ENCODE peak calls at places on chromosomes 5 and 9, in nine cellular contexts. One of them, this sample, is unnamed.

GRCh38 chr5:961711-962240 is 46.8 kb upstream of the NKD2 start:
- DNase-seq in tibial artery: no peak
- DNase-seq in AG04450: no peak
- DNase-seq in IMR-90: no peak
- DNase-seq in A549: no peak
- DNase-seq in GM23338: no peak
- DNase-seq in heart left ventricle: no peak
- DNase-seq in left ventricle myocardium inferior: no peak
- DNase-seq in pancreas: no peak
- DNase-seq in this sample: no peak

GRCh38 chr5:37005946-37006540 is 129.5 kb downstream of the NIPBL start:
- DNase-seq in heart left ventricle: no peak
- DNase-seq in tibial artery: no peak
- DNase-seq in pancreas: no peak
- DNase-seq in IMR-90: peak
- DNase-seq in GM23338: peak
- DNase-seq in left ventricle myocardium inferior: no peak
- DNase-seq in AG04450: no peak
- DNase-seq in A549: peak
- DNase-seq in this sample: no peak

GRCh38 chr9:109335121-109335520 is 14.3 kb upstream of the EPB41L4B start:
- DNase-seq in A549: no peak
- DNase-seq in pancreas: no peak
- DNase-seq in GM23338: no peak
- DNase-seq in tibial artery: no peak
- DNase-seq in left ventricle myocardium inferior: no peak
- DNase-seq in heart left ventricle: no peak
- DNase-seq in IMR-90: no peak
- DNase-seq in AG04450: no peak
- DNase-seq in this sample: no peak

GRCh38 chr5:93281980-93282772 is 298.8 kb downstream of the NR2F1-AS1 start:
- DNase-seq in pancreas: no peak
- DNase-seq in left ventricle myocardium inferior: peak
- DNase-seq in AG04450: no peak
- DNase-seq in heart left ventricle: no peak
- DNase-seq in GM23338: no peak
- DNase-seq in IMR-90: no peak
- DNase-seq in A549: no peak
- DNase-seq in tibial artery: no peak
- DNase-seq in this sample: no peak

GRCh38 chr9:734831-735511 is 106.5 kb upstream of the DMRT1 start:
- DNase-seq in A549: no peak
- DNase-seq in tibial artery: peak
- DNase-seq in IMR-90: peak
- DNase-seq in left ventricle myocardium inferior: no peak
- DNase-seq in GM23338: no peak
- DNase-seq in pancreas: no peak
- DNase-seq in heart left ventricle: no peak
- DNase-seq in AG04450: peak
- DNase-seq in this sample: peak

GRCh38 chr9:98998441-98999151 is 54.9 kb downstream of the COL15A1 start:
- DNase-seq in left ventricle myocardium inferior: peak
- DNase-seq in A549: peak
- DNase-seq in AG04450: no peak
- DNase-seq in GM23338: peak
- DNase-seq in heart left ventricle: peak
- DNase-seq in tibial artery: peak
- DNase-seq in pancreas: peak
- DNase-seq in IMR-90: peak
- DNase-seq in this sample: peak

GRCh38 chr5:149315753-149316152 is 29.5 kb upstream of the GRPEL2 start:
- DNase-seq in heart left ventricle: no peak
- DNase-seq in pancreas: no peak
- DNase-seq in left ventricle myocardium inferior: no peak
- DNase-seq in AG04450: no peak
- DNase-seq in A549: no peak
- DNase-seq in tibial artery: no peak
- DNase-seq in GM23338: no peak
- DNase-seq in IMR-90: no peak
- DNase-seq in this sample: no peak

GRCh38 chr5:11377896-11378295 is 526.4 kb downstream of the CTNND2 start:
- DNase-seq in GM23338: no peak
- DNase-seq in tibial artery: no peak
- DNase-seq in AG04450: no peak
- DNase-seq in IMR-90: no peak
- DNase-seq in pancreas: no peak
- DNase-seq in A549: no peak
- DNase-seq in heart left ventricle: no peak
- DNase-seq in left ventricle myocardium inferior: no peak
- DNase-seq in this sample: no peak

GRCh38 chr5:54895816-54896341 is 89.5 kb downstream of the ESM1 start:
- DNase-seq in left ventricle myocardium inferior: no peak
- DNase-seq in AG04450: no peak
- DNase-seq in pancreas: peak
- DNase-seq in tibial artery: no peak
- DNase-seq in heart left ventricle: no peak
- DNase-seq in GM23338: peak
- DNase-seq in IMR-90: peak
- DNase-seq in A549: peak
- DNase-seq in this sample: no peak

DNA sequence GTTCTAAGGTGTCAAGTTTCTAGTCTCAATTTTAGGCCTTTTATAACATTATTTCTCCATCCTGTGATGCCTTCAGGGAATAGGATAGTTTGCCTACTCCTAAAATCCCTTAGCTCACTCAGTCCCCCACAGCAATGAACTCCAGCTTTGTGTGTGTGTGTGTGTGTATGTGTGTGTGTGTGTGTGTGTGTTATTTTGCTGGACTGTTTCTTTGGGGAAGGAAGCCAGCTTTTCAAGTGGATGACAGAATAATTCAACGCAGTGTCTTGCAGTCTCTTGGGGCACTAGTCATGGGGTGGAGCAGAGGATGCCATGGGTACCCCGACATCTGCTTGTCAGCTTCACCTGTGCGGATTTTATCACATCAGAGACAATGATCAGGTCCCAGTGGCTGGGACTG is 262.8 kb upstream of the DAPK1 start:
- DNase-seq in IMR-90: no peak
- DNase-seq in A549: no peak
- DNase-seq in heart left ventricle: no peak
- DNase-seq in tibial artery: no peak
- DNase-seq in GM23338: no peak
- DNase-seq in AG04450: no peak
- DNase-seq in left ventricle myocardium inferior: no peak
- DNase-seq in pancreas: no peak
- DNase-seq in this sample: no peak
- H3K27ac ChIP-seq in IMR-90: no peak
- H3K27ac ChIP-seq in A549: no peak
- H3K27ac ChIP-seq in heart left ventricle: no peak
- H3K27ac ChIP-seq in tibial artery: no peak
- H3K27ac ChIP-seq in GM23338: no peak
- H3K27ac ChIP-seq in AG04450: no peak
- H3K27ac ChIP-seq in left ventricle myocardium inferior: no peak
- H3K27ac ChIP-seq in pancreas: no peak
- H3K27ac ChIP-seq in this sample: no peak

GRCh38 chr5:57805170-57805569 is 322.6 kb upstream of the ACTBL2 start:
- DNase-seq in IMR-90: no peak
- DNase-seq in AG04450: no peak
- DNase-seq in tibial artery: no peak
- DNase-seq in heart left ventricle: no peak
- DNase-seq in GM23338: no peak
- DNase-seq in A549: no peak
- DNase-seq in pancreas: no peak
- DNase-seq in left ventricle myocardium inferior: no peak
- DNase-seq in this sample: no peak

GRCh38 chr5:57802131-57802530 is 319.5 kb upstream of the ACTBL2 start:
- DNase-seq in left ventricle myocardium inferior: no peak
- DNase-seq in AG04450: no peak
- DNase-seq in A549: no peak
- DNase-seq in tibial artery: no peak
- DNase-seq in pancreas: no peak
- DNase-seq in IMR-90: no peak
- DNase-seq in GM23338: no peak
- DNase-seq in heart left ventricle: no peak
- DNase-seq in this sample: no peak

GRCh38 chr5:57804007-57804444 is 321.4 kb upstream of the ACTBL2 start:
- DNase-seq in left ventricle myocardium inferior: no peak
- DNase-seq in IMR-90: peak
- DNase-seq in GM23338: no peak
- DNase-seq in A549: no peak
- DNase-seq in AG04450: peak
- DNase-seq in pancreas: no peak
- DNase-seq in tibial artery: no peak
- DNase-seq in heart left ventricle: no peak
- DNase-seq in this sample: no peak

GRCh38 chr5:57804500-57804899 is 321.9 kb upstream of the ACTBL2 start:
- DNase-seq in GM23338: no peak
- DNase-seq in left ventricle myocardium inferior: no peak
- DNase-seq in A549: no peak
- DNase-seq in IMR-90: no peak
- DNase-seq in AG04450: no peak
- DNase-seq in tibial artery: no peak
- DNase-seq in heart left ventricle: no peak
- DNase-seq in pancreas: no peak
- DNase-seq in this sample: no peak

DNA sequence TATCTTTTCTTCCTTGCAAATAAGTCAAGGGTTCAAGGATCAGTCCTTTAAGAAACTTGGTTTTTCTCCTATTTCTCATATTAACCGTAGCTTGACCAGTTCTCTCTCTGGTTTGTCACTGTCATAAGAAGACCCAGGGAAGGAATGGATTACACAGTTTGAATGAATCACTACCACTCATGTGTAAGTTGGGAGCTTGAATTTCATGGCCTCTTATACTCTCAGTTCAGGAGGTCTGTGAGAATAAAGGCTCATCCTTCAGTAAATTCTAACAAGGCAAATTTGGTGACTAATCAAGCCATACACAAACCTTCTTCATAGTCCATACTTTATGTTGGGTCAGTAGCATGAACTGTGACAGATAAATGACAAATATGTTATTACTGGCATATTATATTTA is 323.1 kb upstream of the ACTBL2 start:
- DNase-seq in A549: no peak
- DNase-seq in heart left ventricle: no peak
- DNase-seq in left ventricle myocardium inferior: no peak
- DNase-seq in GM23338: no peak
- DNase-seq in IMR-90: peak
- DNase-seq in AG04450: no peak
- DNase-seq in tibial artery: no peak
- DNase-seq in pancreas: no peak
- DNase-seq in this sample: no peak
- H3K27ac ChIP-seq in A549: no peak
- H3K27ac ChIP-seq in heart left ventricle: no peak
- H3K27ac ChIP-seq in left ventricle myocardium inferior: no peak
- H3K27ac ChIP-seq in GM23338: no peak
- H3K27ac ChIP-seq in IMR-90: no peak
- H3K27ac ChIP-seq in AG04450: no peak
- H3K27ac ChIP-seq in tibial artery: no peak
- H3K27ac ChIP-seq in pancreas: no peak
- H3K27ac ChIP-seq in this sample: no peak

GRCh38 chr5:38445374-38446028 is 110.9 kb downstream of the LIFR start:
- DNase-seq in heart left ventricle: no peak
- DNase-seq in tibial artery: no peak
- DNase-seq in AG04450: no peak
- DNase-seq in A549: no peak
- DNase-seq in IMR-90: no peak
- DNase-seq in pancreas: no peak
- DNase-seq in GM23338: no peak
- DNase-seq in left ventricle myocardium inferior: peak
- DNase-seq in this sample: peak

GRCh38 chr5:38443390-38443789 is 113.1 kb downstream of the LIFR start:
- DNase-seq in GM23338: no peak
- DNase-seq in AG04450: no peak
- DNase-seq in heart left ventricle: no peak
- DNase-seq in A549: no peak
- DNase-seq in tibial artery: no peak
- DNase-seq in pancreas: no peak
- DNase-seq in left ventricle myocardium inferior: no peak
- DNase-seq in IMR-90: no peak
- DNase-seq in this sample: no peak

GRCh38 chr5:38448553-38449350 is 107.7 kb downstream of the LIFR start:
- DNase-seq in GM23338: no peak
- DNase-seq in tibial artery: no peak
- DNase-seq in heart left ventricle: no peak
- DNase-seq in A549: no peak
- DNase-seq in left ventricle myocardium inferior: no peak
- DNase-seq in IMR-90: no peak
- DNase-seq in pancreas: no peak
- DNase-seq in AG04450: no peak
- DNase-seq in this sample: no peak

GRCh38 chr5:38447786-38448185 is 108.7 kb downstream of the LIFR start:
- DNase-seq in left ventricle myocardium inferior: peak
- DNase-seq in tibial artery: no peak
- DNase-seq in heart left ventricle: no peak
- DNase-seq in A549: no peak
- DNase-seq in GM23338: no peak
- DNase-seq in AG04450: no peak
- DNase-seq in IMR-90: no peak
- DNase-seq in pancreas: no peak
- DNase-seq in this sample: no peak

DNA sequence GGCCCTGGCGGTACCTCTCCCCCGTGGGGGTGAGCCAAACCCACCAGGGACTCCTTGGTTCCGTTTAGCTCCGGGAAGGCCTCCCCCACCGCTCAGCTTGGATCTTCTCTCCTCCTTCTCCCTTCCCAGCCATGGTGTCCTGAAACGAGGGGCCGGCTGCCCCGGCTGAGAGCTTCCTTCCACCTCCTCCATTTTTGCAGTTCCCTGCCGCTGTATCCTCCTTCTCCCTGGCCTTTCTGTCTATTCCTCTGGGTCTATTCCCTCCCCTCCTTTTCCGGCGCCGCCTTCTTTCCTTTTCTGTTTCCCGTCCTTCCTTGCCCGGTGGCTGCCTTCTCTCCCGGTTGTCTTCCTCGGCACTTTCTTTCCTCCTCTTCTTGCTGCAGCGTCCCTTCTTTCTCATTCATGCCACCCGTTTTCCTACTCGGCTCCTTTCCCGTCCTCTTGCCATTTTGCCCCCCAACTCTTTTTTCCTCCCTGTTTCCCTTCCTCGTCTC is 110.4 kb downstream of the LIFR start:
- DNase-seq in AG04450: no peak
- DNase-seq in GM23338: no peak
- DNase-seq in A549: no peak
- DNase-seq in left ventricle myocardium inferior: no peak
- DNase-seq in heart left ventricle: no peak
- DNase-seq in tibial artery: no peak
- DNase-seq in IMR-90: no peak
- DNase-seq in pancreas: no peak
- DNase-seq in this sample: no peak
- H3K27ac ChIP-seq in AG04450: peak
- H3K27ac ChIP-seq in GM23338: no peak
- H3K27ac ChIP-seq in A549: peak
- H3K27ac ChIP-seq in left ventricle myocardium inferior: peak
- H3K27ac ChIP-seq in heart left ventricle: peak
- H3K27ac ChIP-seq in tibial artery: peak
- H3K27ac ChIP-seq in IMR-90: no peak
- H3K27ac ChIP-seq in pancreas: no peak
- H3K27ac ChIP-seq in this sample: no peak

DNA sequence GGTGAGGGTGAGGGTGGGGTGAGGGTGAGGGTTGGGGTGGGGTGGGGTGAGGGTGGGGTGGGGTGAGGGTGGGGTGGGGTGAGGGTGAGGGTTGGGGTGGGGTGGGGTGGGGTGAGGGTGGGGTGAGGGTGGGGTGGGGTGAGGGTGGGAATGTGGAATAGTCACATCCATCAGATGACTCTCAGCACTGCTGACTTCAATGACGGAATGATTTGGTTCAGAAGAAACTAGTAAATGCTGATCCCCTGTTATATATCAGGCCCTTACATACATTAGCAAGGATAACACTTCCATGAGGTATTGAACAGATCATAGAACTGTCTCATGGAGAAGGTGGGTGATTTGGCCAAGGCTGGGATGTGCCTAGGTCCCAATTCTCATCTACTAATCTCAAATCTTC is 24.5 kb upstream of the C5orf47 start:
- DNase-seq in pancreas: no peak
- DNase-seq in left ventricle myocardium inferior: no peak
- DNase-seq in GM23338: no peak
- DNase-seq in AG04450: no peak
- DNase-seq in IMR-90: no peak
- DNase-seq in tibial artery: no peak
- DNase-seq in A549: no peak
- DNase-seq in heart left ventricle: no peak
- DNase-seq in this sample: no peak
- H3K27ac ChIP-seq in pancreas: no peak
- H3K27ac ChIP-seq in left ventricle myocardium inferior: no peak
- H3K27ac ChIP-seq in GM23338: peak
- H3K27ac ChIP-seq in AG04450: no peak
- H3K27ac ChIP-seq in IMR-90: no peak
- H3K27ac ChIP-seq in tibial artery: no peak
- H3K27ac ChIP-seq in A549: peak
- H3K27ac ChIP-seq in heart left ventricle: no peak
- H3K27ac ChIP-seq in this sample: no peak

This sample was measured in caudate nucleus.